ENCODE peak calls at places on chromosomes 3 and 15, in nine cellular contexts. One of them, this sample, is unnamed.
A peak's percentile ranks its signal among the peaks of the same experiment; 100 is the strongest.

GRCh38 chr3:45967724-45968123 is 24.5 kb downstream of the CXCR6 start:
- ATAC-seq in CD4-positive, alpha-beta T cell: no peak
- ATAC-seq in psoas muscle: peak; percentile 74
- ATAC-seq in lower lobe of right lung: no peak
- ATAC-seq in activated CD8-positive, alpha-beta T cell treated with anti-CD3 and anti-CD28 coated beads, Interleukin-2, amount 10 ng/mL, durations not matched to agents 7 days and 5 days: no peak
- ATAC-seq in T-cell: no peak
- ATAC-seq in left lobe of liver: no peak
- ATAC-seq in RWPE2: no peak
- ATAC-seq in upper lobe of right lung: no peak
- ATAC-seq in this sample: no peak

GRCh38 chr3:152155654-152156053 is 113.1 kb upstream of the MBNL1 start:
- ATAC-seq in CD4-positive, alpha-beta T cell: no peak
- ATAC-seq in psoas muscle: no peak
- ATAC-seq in lower lobe of right lung: no peak
- ATAC-seq in activated CD8-positive, alpha-beta T cell treated with anti-CD3 and anti-CD28 coated beads, Interleukin-2, amount 10 ng/mL, durations not matched to agents 7 days and 5 days: no peak
- ATAC-seq in T-cell: no peak
- ATAC-seq in left lobe of liver: no peak
- ATAC-seq in RWPE2: no peak
- ATAC-seq in upper lobe of right lung: no peak
- ATAC-seq in this sample: no peak

GRCh38 chr3:33694944-33695343 is 23.1 kb downstream of the CLASP2 start:
- ATAC-seq in CD4-positive, alpha-beta T cell: no peak
- ATAC-seq in psoas muscle: no peak
- ATAC-seq in lower lobe of right lung: no peak
- ATAC-seq in activated CD8-positive, alpha-beta T cell treated with anti-CD3 and anti-CD28 coated beads, Interleukin-2, amount 10 ng/mL, durations not matched to agents 7 days and 5 days: no peak
- ATAC-seq in T-cell: no peak
- ATAC-seq in left lobe of liver: peak; percentile 33
- ATAC-seq in RWPE2: no peak
- ATAC-seq in upper lobe of right lung: no peak
- ATAC-seq in this sample: no peak

GRCh38 chr15:69340243-69340991 is 41.7 kb downstream of the PAQR5 start:
- ATAC-seq in CD4-positive, alpha-beta T cell: no peak
- ATAC-seq in psoas muscle: no peak
- ATAC-seq in lower lobe of right lung: no peak
- ATAC-seq in activated CD8-positive, alpha-beta T cell treated with anti-CD3 and anti-CD28 coated beads, Interleukin-2, amount 10 ng/mL, durations not matched to agents 7 days and 5 days: no peak
- ATAC-seq in T-cell: no peak
- ATAC-seq in left lobe of liver: no peak
- ATAC-seq in RWPE2: no peak
- ATAC-seq in upper lobe of right lung: peak; percentile 72
- ATAC-seq in this sample: no peak

GRCh38 chr15:65423977-65424679 is 1.4 kb upstream of the IGDCC4 start:
- ATAC-seq in CD4-positive, alpha-beta T cell: no peak
- ATAC-seq in psoas muscle: no peak
- ATAC-seq in lower lobe of right lung: no peak
- ATAC-seq in activated CD8-positive, alpha-beta T cell treated with anti-CD3 and anti-CD28 coated beads, Interleukin-2, amount 10 ng/mL, durations not matched to agents 7 days and 5 days: no peak
- ATAC-seq in T-cell: no peak
- ATAC-seq in left lobe of liver: no peak
- ATAC-seq in RWPE2: peak; percentile 30
- ATAC-seq in upper lobe of right lung: no peak
- ATAC-seq in this sample: no peak

GRCh38 chr15:89899303-89899946 is 5.6 kb upstream of the AP3S2 start:
- ATAC-seq in CD4-positive, alpha-beta T cell: no peak
- ATAC-seq in psoas muscle: no peak
- ATAC-seq in lower lobe of right lung: peak; percentile 38
- ATAC-seq in activated CD8-positive, alpha-beta T cell treated with anti-CD3 and anti-CD28 coated beads, Interleukin-2, amount 10 ng/mL, durations not matched to agents 7 days and 5 days: no peak
- ATAC-seq in T-cell: no peak
- ATAC-seq in left lobe of liver: no peak
- ATAC-seq in RWPE2: no peak
- ATAC-seq in upper lobe of right lung: peak; percentile 75
- ATAC-seq in this sample: no peak

GRCh38 chr15:37098468-37099320 is 1.7 kb downstream of the MEIS2 start:
- ATAC-seq in CD4-positive, alpha-beta T cell: peak; percentile 54
- ATAC-seq in psoas muscle: peak; percentile 53
- ATAC-seq in lower lobe of right lung: peak; percentile 56
- ATAC-seq in activated CD8-positive, alpha-beta T cell treated with anti-CD3 and anti-CD28 coated beads, Interleukin-2, amount 10 ng/mL, durations not matched to agents 7 days and 5 days: peak; percentile 52
- ATAC-seq in T-cell: peak; percentile 71
- ATAC-seq in left lobe of liver: peak; percentile 35
- ATAC-seq in RWPE2: peak; percentile 15
- ATAC-seq in upper lobe of right lung: peak; percentile 43
- ATAC-seq in this sample: peak; percentile 50

GRCh38 chr15:70329179-70329578 is 231.5 kb upstream of the TLE3 start:
- ATAC-seq in CD4-positive, alpha-beta T cell: no peak
- ATAC-seq in psoas muscle: no peak
- ATAC-seq in lower lobe of right lung: no peak
- ATAC-seq in activated CD8-positive, alpha-beta T cell treated with anti-CD3 and anti-CD28 coated beads, Interleukin-2, amount 10 ng/mL, durations not matched to agents 7 days and 5 days: no peak
- ATAC-seq in T-cell: no peak
- ATAC-seq in left lobe of liver: no peak
- ATAC-seq in RWPE2: no peak
- ATAC-seq in upper lobe of right lung: peak; percentile 16
- ATAC-seq in this sample: no peak

GRCh38 chr15:67843092-67843501 is 3.3 kb upstream of the RNU6-1 start:
- ATAC-seq in CD4-positive, alpha-beta T cell: no peak
- ATAC-seq in psoas muscle: no peak
- ATAC-seq in lower lobe of right lung: no peak
- ATAC-seq in activated CD8-positive, alpha-beta T cell treated with anti-CD3 and anti-CD28 coated beads, Interleukin-2, amount 10 ng/mL, durations not matched to agents 7 days and 5 days: no peak
- ATAC-seq in T-cell: no peak
- ATAC-seq in left lobe of liver: no peak
- ATAC-seq in RWPE2: no peak
- ATAC-seq in upper lobe of right lung: no peak
- ATAC-seq in this sample: no peak

GRCh38 chr3:9007928-9008327 is 44.7 kb upstream of the RAD18 start:
- ATAC-seq in CD4-positive, alpha-beta T cell: no peak
- ATAC-seq in psoas muscle: no peak
- ATAC-seq in lower lobe of right lung: no peak
- ATAC-seq in activated CD8-positive, alpha-beta T cell treated with anti-CD3 and anti-CD28 coated beads, Interleukin-2, amount 10 ng/mL, durations not matched to agents 7 days and 5 days: no peak
- ATAC-seq in T-cell: no peak
- ATAC-seq in left lobe of liver: no peak
- ATAC-seq in RWPE2: no peak
- ATAC-seq in upper lobe of right lung: no peak
- ATAC-seq in this sample: no peak

GRCh38 chr3:156711113-156711512 is 36.7 kb downstream of the TIPARP start:
- ATAC-seq in CD4-positive, alpha-beta T cell: no peak
- ATAC-seq in psoas muscle: no peak
- ATAC-seq in lower lobe of right lung: peak; percentile 67
- ATAC-seq in activated CD8-positive, alpha-beta T cell treated with anti-CD3 and anti-CD28 coated beads, Interleukin-2, amount 10 ng/mL, durations not matched to agents 7 days and 5 days: no peak
- ATAC-seq in T-cell: no peak
- ATAC-seq in left lobe of liver: no peak
- ATAC-seq in RWPE2: no peak
- ATAC-seq in upper lobe of right lung: peak; percentile 31
- ATAC-seq in this sample: no peak

GRCh38 chr15:79136434-79137046 is 46.0 kb upstream of the RASGRF1 start:
- ATAC-seq in CD4-positive, alpha-beta T cell: no peak
- ATAC-seq in psoas muscle: no peak
- ATAC-seq in lower lobe of right lung: no peak
- ATAC-seq in activated CD8-positive, alpha-beta T cell treated with anti-CD3 and anti-CD28 coated beads, Interleukin-2, amount 10 ng/mL, durations not matched to agents 7 days and 5 days: no peak
- ATAC-seq in T-cell: no peak
- ATAC-seq in left lobe of liver: no peak
- ATAC-seq in RWPE2: no peak
- ATAC-seq in upper lobe of right lung: no peak
- ATAC-seq in this sample: no peak

GRCh38 chr15:61393949-61394348 is 164.8 kb upstream of the RORA start:
- ATAC-seq in CD4-positive, alpha-beta T cell: no peak
- ATAC-seq in psoas muscle: peak; percentile 92
- ATAC-seq in lower lobe of right lung: no peak
- ATAC-seq in activated CD8-positive, alpha-beta T cell treated with anti-CD3 and anti-CD28 coated beads, Interleukin-2, amount 10 ng/mL, durations not matched to agents 7 days and 5 days: no peak
- ATAC-seq in T-cell: no peak
- ATAC-seq in left lobe of liver: peak; percentile 63
- ATAC-seq in RWPE2: no peak
- ATAC-seq in upper lobe of right lung: no peak
- ATAC-seq in this sample: no peak

GRCh38 chr3:65560901-65561300 is 477.8 kb downstream of the MAGI1 start:
- ATAC-seq in CD4-positive, alpha-beta T cell: no peak
- ATAC-seq in psoas muscle: no peak
- ATAC-seq in lower lobe of right lung: no peak
- ATAC-seq in activated CD8-positive, alpha-beta T cell treated with anti-CD3 and anti-CD28 coated beads, Interleukin-2, amount 10 ng/mL, durations not matched to agents 7 days and 5 days: no peak
- ATAC-seq in T-cell: no peak
- ATAC-seq in left lobe of liver: peak; percentile 60
- ATAC-seq in RWPE2: no peak
- ATAC-seq in upper lobe of right lung: no peak
- ATAC-seq in this sample: no peak

GRCh38 chr15:74044267-74045110 is 37.9 kb downstream of the GOLGA6A start:
- ATAC-seq in CD4-positive, alpha-beta T cell: no peak
- ATAC-seq in psoas muscle: no peak
- ATAC-seq in lower lobe of right lung: peak; percentile 81
- ATAC-seq in activated CD8-positive, alpha-beta T cell treated with anti-CD3 and anti-CD28 coated beads, Interleukin-2, amount 10 ng/mL, durations not matched to agents 7 days and 5 days: no peak
- ATAC-seq in T-cell: no peak
- ATAC-seq in left lobe of liver: peak; percentile 5
- ATAC-seq in RWPE2: no peak
- ATAC-seq in upper lobe of right lung: no peak
- ATAC-seq in this sample: no peak

GRCh38 chr3:43286886-43287301 is 554 bp downstream of the SNRK start:
- ATAC-seq in CD4-positive, alpha-beta T cell: peak; percentile 26
- ATAC-seq in psoas muscle: peak; percentile 64
- ATAC-seq in lower lobe of right lung: peak; percentile 51
- ATAC-seq in activated CD8-positive, alpha-beta T cell treated with anti-CD3 and anti-CD28 coated beads, Interleukin-2, amount 10 ng/mL, durations not matched to agents 7 days and 5 days: peak; percentile 30
- ATAC-seq in T-cell: peak; percentile 30
- ATAC-seq in left lobe of liver: peak; percentile 50
- ATAC-seq in RWPE2: peak; percentile 9
- ATAC-seq in upper lobe of right lung: peak; percentile 51
- ATAC-seq in this sample: peak; percentile 16

GRCh38 chr15:34799149-34799824 is 3.9 kb upstream of the ACTC1 start:
- ATAC-seq in CD4-positive, alpha-beta T cell: no peak
- ATAC-seq in psoas muscle: peak; percentile 33
- ATAC-seq in lower lobe of right lung: no peak
- ATAC-seq in activated CD8-positive, alpha-beta T cell treated with anti-CD3 and anti-CD28 coated beads, Interleukin-2, amount 10 ng/mL, durations not matched to agents 7 days and 5 days: no peak
- ATAC-seq in T-cell: no peak
- ATAC-seq in left lobe of liver: peak; percentile 60
- ATAC-seq in RWPE2: peak; percentile 19
- ATAC-seq in upper lobe of right lung: no peak
- ATAC-seq in this sample: no peak

GRCh38 chr15:48475600-48476395 is 144.6 kb downstream of the DUT start:
- ATAC-seq in CD4-positive, alpha-beta T cell: no peak
- ATAC-seq in psoas muscle: no peak
- ATAC-seq in lower lobe of right lung: no peak
- ATAC-seq in activated CD8-positive, alpha-beta T cell treated with anti-CD3 and anti-CD28 coated beads, Interleukin-2, amount 10 ng/mL, durations not matched to agents 7 days and 5 days: no peak
- ATAC-seq in T-cell: no peak
- ATAC-seq in left lobe of liver: no peak
- ATAC-seq in RWPE2: peak; percentile 49
- ATAC-seq in upper lobe of right lung: no peak
- ATAC-seq in this sample: no peak

GRCh38 chr15:41957021-41957897 is 15.1 kb downstream of the EHD4 start:
- ATAC-seq in CD4-positive, alpha-beta T cell: no peak
- ATAC-seq in psoas muscle: no peak
- ATAC-seq in lower lobe of right lung: peak; percentile 32
- ATAC-seq in activated CD8-positive, alpha-beta T cell treated with anti-CD3 and anti-CD28 coated beads, Interleukin-2, amount 10 ng/mL, durations not matched to agents 7 days and 5 days: no peak
- ATAC-seq in T-cell: no peak
- ATAC-seq in left lobe of liver: no peak
- ATAC-seq in RWPE2: peak; percentile 21
- ATAC-seq in upper lobe of right lung: peak; percentile 27
- ATAC-seq in this sample: peak; percentile 99

This sample was measured in activated T-helper 17 cell treated with anti-CD3 and anti-CD28 coated beads, Interleukin-2, amount 50 U/mL, for 72 hours.